ENCODE peak calls at places on chromosomes 4 and X, in six cellular contexts. X is neural progenitor cell, Q is neuronal stem cell, G is esophagus squamous epithelium, V is pancreas, J is left lung. O is an unnamed sample.
A peak's percentile ranks its signal among the peaks of the same experiment; 100 is the strongest.

GRCh38 chr4:177455591-177455990 is 13.4 kb upstream of the AGA start:
- DNase-seq in Q (no peak), J (no peak), V (no peak), G (no peak), X (no peak), O (no peak)

GRCh38 chrX:134990475-134991473 is at the start of gene SMIM10:
- DNase-seq in J (peak; percentile 91), X (peak; percentile 43), G (no peak), V (peak; percentile 69), Q (no peak), O (peak; percentile 43)

GRCh38 chrX:95703696-95704095 is 980.9 kb upstream of the DIAPH2 start:
- DNase-seq in G (no peak), J (no peak), Q (no peak), V (no peak), X (no peak), O (no peak)

GRCh38 chrX:49001521-49002090 is 458 bp downstream of the GRIPAP1 start:
- DNase-seq in J (no peak), Q (peak; percentile 18), G (no peak), V (no peak), X (peak; percentile 62), O (peak; percentile 71)

GRCh38 chr4:118265312-118266144 is 87.3 kb downstream of the PRSS12 start:
- DNase-seq in X (no peak), J (peak; percentile 88), Q (no peak), G (no peak), V (peak; percentile 65), O (peak; percentile 1)

GRCh38 chr4:85114526-85114925 is 148.0 kb upstream of the WDFY3 start:
- DNase-seq in G (no peak), J (no peak), V (no peak), X (no peak), Q (no peak), O (no peak)

GRCh38 chr4:40576651-40577480 is 52.8 kb downstream of the RBM47 start:
- DNase-seq in V (peak; percentile 83), X (peak; percentile 36), J (peak; percentile 91), Q (no peak), G (peak; percentile 8), O (no peak)

GRCh38 chr4:25313194-25313895 is 771 bp downstream of the ZCCHC4 start:
- DNase-seq in X (peak; percentile 62), V (no peak), G (no peak), J (no peak), Q (no peak), O (no peak)

GRCh38 chr4:184503869-184504300 is 29.5 kb upstream of the IRF2 start:
- DNase-seq in V (no peak), G (no peak), X (no peak), J (no peak), Q (no peak), O (peak; percentile 11)

DNA sequence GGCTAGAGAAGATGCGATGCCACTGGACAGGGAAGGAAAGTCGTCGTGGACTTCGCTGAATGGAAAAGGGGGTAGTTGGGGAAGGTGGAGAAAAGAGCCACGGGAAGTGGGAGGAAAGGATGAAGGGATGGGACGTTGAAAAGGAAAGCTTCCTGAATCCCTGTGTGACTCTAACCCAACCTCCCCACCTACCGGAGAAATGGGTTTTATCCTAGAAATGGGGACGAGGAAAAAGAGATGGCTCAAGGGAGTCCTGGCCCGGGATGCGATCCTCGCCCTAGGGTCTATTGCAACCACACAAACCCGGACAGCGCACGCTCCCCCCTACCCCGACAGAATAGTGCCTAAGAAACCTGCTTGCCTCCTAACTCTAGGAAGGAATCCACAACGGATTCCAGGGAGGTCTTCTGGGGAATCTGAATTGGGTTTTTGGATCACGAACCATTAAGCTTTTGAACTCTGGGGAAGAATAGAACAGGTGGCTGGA is 738 bp upstream of the TSPAN5 start:
- DNase-seq in V (no peak), X (peak; percentile 43), J (no peak), G (no peak), Q (no peak), O (no peak)
- H3K27ac ChIP-seq in V (no peak overlapping the region), X (no peak overlapping the region), J (peak overlapping the region; percentile 87), G (peak overlapping the region; percentile 87), Q (no peak overlapping the region), O (no peak overlapping the region)

GRCh38 chr4:2787230-2788100 is 5.4 kb upstream of the SH3BP2 start:
- DNase-seq in V (no peak), G (no peak), J (peak; percentile 80), X (no peak), Q (no peak), O (peak; percentile 55)

GRCh38 chr4:2788532-2789103 is 4.3 kb upstream of the SH3BP2 start:
- DNase-seq in X (no peak), Q (no peak), J (no peak), V (peak; percentile 56), G (no peak), O (no peak)

GRCh38 chr4:2789351-2789750 is 3.5 kb upstream of the SH3BP2 start:
- DNase-seq in Q (no peak), J (no peak), X (no peak), V (no peak), G (no peak), O (no peak)

GRCh38 chr4:2786794-2787229 is 6.1 kb upstream of the SH3BP2 start:
- DNase-seq in G (no peak), V (no peak), J (no peak), X (no peak), Q (no peak), O (no peak)

DNA sequence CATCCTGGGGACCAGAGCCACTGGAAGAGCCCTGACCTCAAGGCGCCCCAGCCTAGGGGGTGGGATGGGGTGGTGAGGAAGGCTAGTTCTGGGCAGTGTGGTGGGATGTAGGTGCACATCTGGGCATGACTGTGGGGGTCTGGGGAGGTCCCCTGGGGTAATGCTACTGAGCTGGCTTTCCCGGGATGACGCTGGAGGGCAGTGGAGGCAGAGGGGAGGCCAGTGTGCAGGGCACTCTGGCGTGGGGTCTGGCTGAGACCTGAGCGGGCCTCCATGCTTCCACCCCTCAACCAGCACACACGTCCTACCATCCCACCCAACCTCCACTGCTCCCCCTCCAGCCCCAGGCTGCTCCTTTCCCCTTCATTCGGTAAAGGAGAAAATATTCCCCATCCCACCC is 4.8 kb upstream of the SH3BP2 start:
- DNase-seq in G (no peak), J (no peak), V (no peak), Q (no peak), X (no peak), O (no peak)
- H3K4me1 ChIP-seq in G (peaks cover 26% of the 10 kb centered on the region), J (peaks cover 72% of the 10 kb centered on the region), V (peaks cover 23% of the 10 kb centered on the region), Q (peaks cover 3% of the 10 kb centered on the region), X (no peaks in the 10 kb centered on the region), O (peaks cover 36% of the 10 kb centered on the region)

GRCh38 chr4:89212666-89213381 is 94.8 kb downstream of the GPRIN3 start:
- DNase-seq in J (no peak), Q (no peak), X (no peak), G (no peak), V (no peak), O (no peak)
- H3K4me3 ChIP-seq in J (no peak overlapping the region), Q (no peak overlapping the region), X (no peak overlapping the region), G (no peak overlapping the region), V (no peak overlapping the region), O (no peak overlapping the region)

DNA sequence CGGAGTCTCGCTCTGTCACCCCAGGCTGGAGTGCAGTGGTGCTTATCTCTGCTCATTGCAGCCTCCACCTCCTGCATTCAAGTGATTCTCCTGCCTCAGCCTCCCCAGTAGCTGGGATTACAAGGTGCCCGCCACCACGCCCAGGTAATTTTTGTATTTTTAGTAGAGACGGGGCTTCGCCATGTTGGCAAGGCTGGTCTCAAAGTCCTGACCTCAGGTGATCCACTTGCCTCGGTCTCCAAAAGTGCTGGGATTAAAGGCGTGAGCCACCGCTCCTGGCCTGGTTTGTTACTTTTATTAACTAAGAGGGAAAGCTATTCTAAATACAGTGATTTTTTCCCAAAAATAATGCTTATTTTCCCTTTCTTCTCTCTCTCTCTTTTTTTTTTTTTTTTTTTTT is 866 bp upstream of the CENPE start:
- DNase-seq in J (no peak), X (no peak), G (no peak), V (no peak), Q (no peak), O (no peak)
- H3K27ac ChIP-seq in J (no peak overlapping the region), X (no peak overlapping the region), G (no peak overlapping the region), V (no peak overlapping the region), Q (no peak overlapping the region), O (peak overlapping the region; percentile 84)